ENCODE peak calls at places on chromosomes 4 and X, in seven cellular contexts. One of them, this sample, is unnamed.

GRCh38 chrX:125202486-125203378 is 116.9 kb upstream of the TEX13C start:
- DNase-seq in T follicular helper cell: no peak
- DNase-seq in activated CD4-positive, alpha-beta T cell treated with anti-CD3 and anti-CD28 coated beads, Interleukin-2, amount 10 ng/mL, durations not matched to agents 7 days and 5 days: no peak
- DNase-seq in H9: peak
- DNase-seq in stimulated activated CD8-positive, alpha-beta memory T cell treated with anti-CD3 and anti-CD28 coated beads, Interleukin-7, amount 100 ng/mL, for 1 hour: no peak
- DNase-seq in stimulated activated CD4-positive, alpha-beta T cell treated with anti-CD3 and anti-CD28 coated beads, Interleukin-15, amount 100 ng/mL, for 24 hours: peak
- DNase-seq in body of pancreas: no peak
- DNase-seq in this sample: no peak

GRCh38 chrX:9341305-9342201 is 123.3 kb upstream of the TBL1X start:
- DNase-seq in T follicular helper cell: peak
- DNase-seq in activated CD4-positive, alpha-beta T cell treated with anti-CD3 and anti-CD28 coated beads, Interleukin-2, amount 10 ng/mL, durations not matched to agents 7 days and 5 days: peak
- DNase-seq in H9: peak
- DNase-seq in stimulated activated CD8-positive, alpha-beta memory T cell treated with anti-CD3 and anti-CD28 coated beads, Interleukin-7, amount 100 ng/mL, for 1 hour: no peak
- DNase-seq in stimulated activated CD4-positive, alpha-beta T cell treated with anti-CD3 and anti-CD28 coated beads, Interleukin-15, amount 100 ng/mL, for 24 hours: peak
- DNase-seq in body of pancreas: peak
- DNase-seq in this sample: peak

GRCh38 chr4:126268106-126268505 is 953.4 kb downstream of the FAT4 start:
- DNase-seq in T follicular helper cell: no peak
- DNase-seq in activated CD4-positive, alpha-beta T cell treated with anti-CD3 and anti-CD28 coated beads, Interleukin-2, amount 10 ng/mL, durations not matched to agents 7 days and 5 days: no peak
- DNase-seq in H9: no peak
- DNase-seq in stimulated activated CD8-positive, alpha-beta memory T cell treated with anti-CD3 and anti-CD28 coated beads, Interleukin-7, amount 100 ng/mL, for 1 hour: no peak
- DNase-seq in stimulated activated CD4-positive, alpha-beta T cell treated with anti-CD3 and anti-CD28 coated beads, Interleukin-15, amount 100 ng/mL, for 24 hours: no peak
- DNase-seq in body of pancreas: no peak
- DNase-seq in this sample: no peak

GRCh38 chr4:105630670-105631655 is 77.5 kb downstream of the INTS12 start:
- DNase-seq in T follicular helper cell: no peak
- DNase-seq in activated CD4-positive, alpha-beta T cell treated with anti-CD3 and anti-CD28 coated beads, Interleukin-2, amount 10 ng/mL, durations not matched to agents 7 days and 5 days: no peak
- DNase-seq in H9: no peak
- DNase-seq in stimulated activated CD8-positive, alpha-beta memory T cell treated with anti-CD3 and anti-CD28 coated beads, Interleukin-7, amount 100 ng/mL, for 1 hour: no peak
- DNase-seq in stimulated activated CD4-positive, alpha-beta T cell treated with anti-CD3 and anti-CD28 coated beads, Interleukin-15, amount 100 ng/mL, for 24 hours: no peak
- DNase-seq in body of pancreas: no peak
- DNase-seq in this sample: no peak

GRCh38 chrX:113868716-113869115 is 715.2 kb upstream of the HTR2C start:
- DNase-seq in T follicular helper cell: no peak
- DNase-seq in activated CD4-positive, alpha-beta T cell treated with anti-CD3 and anti-CD28 coated beads, Interleukin-2, amount 10 ng/mL, durations not matched to agents 7 days and 5 days: no peak
- DNase-seq in H9: no peak
- DNase-seq in stimulated activated CD8-positive, alpha-beta memory T cell treated with anti-CD3 and anti-CD28 coated beads, Interleukin-7, amount 100 ng/mL, for 1 hour: no peak
- DNase-seq in stimulated activated CD4-positive, alpha-beta T cell treated with anti-CD3 and anti-CD28 coated beads, Interleukin-15, amount 100 ng/mL, for 24 hours: no peak
- DNase-seq in body of pancreas: no peak
- DNase-seq in this sample: no peak

GRCh38 chrX:13463608-13464007 is 105.8 kb upstream of the EGFL6 start:
- DNase-seq in T follicular helper cell: no peak
- DNase-seq in activated CD4-positive, alpha-beta T cell treated with anti-CD3 and anti-CD28 coated beads, Interleukin-2, amount 10 ng/mL, durations not matched to agents 7 days and 5 days: no peak
- DNase-seq in H9: no peak
- DNase-seq in stimulated activated CD8-positive, alpha-beta memory T cell treated with anti-CD3 and anti-CD28 coated beads, Interleukin-7, amount 100 ng/mL, for 1 hour: no peak
- DNase-seq in stimulated activated CD4-positive, alpha-beta T cell treated with anti-CD3 and anti-CD28 coated beads, Interleukin-15, amount 100 ng/mL, for 24 hours: no peak
- DNase-seq in body of pancreas: no peak
- DNase-seq in this sample: no peak

GRCh38 chr4:1516261-1516660 is 110.0 kb upstream of the NKX1-1 start:
- DNase-seq in T follicular helper cell: no peak
- DNase-seq in activated CD4-positive, alpha-beta T cell treated with anti-CD3 and anti-CD28 coated beads, Interleukin-2, amount 10 ng/mL, durations not matched to agents 7 days and 5 days: no peak
- DNase-seq in H9: no peak
- DNase-seq in stimulated activated CD8-positive, alpha-beta memory T cell treated with anti-CD3 and anti-CD28 coated beads, Interleukin-7, amount 100 ng/mL, for 1 hour: no peak
- DNase-seq in stimulated activated CD4-positive, alpha-beta T cell treated with anti-CD3 and anti-CD28 coated beads, Interleukin-15, amount 100 ng/mL, for 24 hours: no peak
- DNase-seq in body of pancreas: no peak
- DNase-seq in this sample: no peak

GRCh38 chr4:15043226-15043625 is 40.9 kb downstream of the CPEB2 start:
- DNase-seq in T follicular helper cell: no peak
- DNase-seq in activated CD4-positive, alpha-beta T cell treated with anti-CD3 and anti-CD28 coated beads, Interleukin-2, amount 10 ng/mL, durations not matched to agents 7 days and 5 days: no peak
- DNase-seq in H9: no peak
- DNase-seq in stimulated activated CD8-positive, alpha-beta memory T cell treated with anti-CD3 and anti-CD28 coated beads, Interleukin-7, amount 100 ng/mL, for 1 hour: no peak
- DNase-seq in stimulated activated CD4-positive, alpha-beta T cell treated with anti-CD3 and anti-CD28 coated beads, Interleukin-15, amount 100 ng/mL, for 24 hours: no peak
- DNase-seq in body of pancreas: no peak
- DNase-seq in this sample: no peak

GRCh38 chr4:14841801-14842748 is 160.2 kb upstream of the CPEB2 start:
- DNase-seq in T follicular helper cell: no peak
- DNase-seq in activated CD4-positive, alpha-beta T cell treated with anti-CD3 and anti-CD28 coated beads, Interleukin-2, amount 10 ng/mL, durations not matched to agents 7 days and 5 days: no peak
- DNase-seq in H9: no peak
- DNase-seq in stimulated activated CD8-positive, alpha-beta memory T cell treated with anti-CD3 and anti-CD28 coated beads, Interleukin-7, amount 100 ng/mL, for 1 hour: no peak
- DNase-seq in stimulated activated CD4-positive, alpha-beta T cell treated with anti-CD3 and anti-CD28 coated beads, Interleukin-15, amount 100 ng/mL, for 24 hours: no peak
- DNase-seq in body of pancreas: no peak
- DNase-seq in this sample: no peak

GRCh38 chrX:9928083-9928482 is 39.1 kb upstream of the CLDN34 start:
- DNase-seq in T follicular helper cell: no peak
- DNase-seq in activated CD4-positive, alpha-beta T cell treated with anti-CD3 and anti-CD28 coated beads, Interleukin-2, amount 10 ng/mL, durations not matched to agents 7 days and 5 days: no peak
- DNase-seq in H9: peak
- DNase-seq in stimulated activated CD8-positive, alpha-beta memory T cell treated with anti-CD3 and anti-CD28 coated beads, Interleukin-7, amount 100 ng/mL, for 1 hour: no peak
- DNase-seq in stimulated activated CD4-positive, alpha-beta T cell treated with anti-CD3 and anti-CD28 coated beads, Interleukin-15, amount 100 ng/mL, for 24 hours: no peak
- DNase-seq in body of pancreas: no peak
- DNase-seq in this sample: no peak

GRCh38 chrX:41452972-41453371 is 5.8 kb downstream of the NYX start:
- DNase-seq in T follicular helper cell: no peak
- DNase-seq in activated CD4-positive, alpha-beta T cell treated with anti-CD3 and anti-CD28 coated beads, Interleukin-2, amount 10 ng/mL, durations not matched to agents 7 days and 5 days: no peak
- DNase-seq in H9: no peak
- DNase-seq in stimulated activated CD8-positive, alpha-beta memory T cell treated with anti-CD3 and anti-CD28 coated beads, Interleukin-7, amount 100 ng/mL, for 1 hour: no peak
- DNase-seq in stimulated activated CD4-positive, alpha-beta T cell treated with anti-CD3 and anti-CD28 coated beads, Interleukin-15, amount 100 ng/mL, for 24 hours: no peak
- DNase-seq in body of pancreas: no peak
- DNase-seq in this sample: no peak

GRCh38 chr4:38583102-38583501 is 80.9 kb upstream of the KLF3 start:
- DNase-seq in T follicular helper cell: no peak
- DNase-seq in activated CD4-positive, alpha-beta T cell treated with anti-CD3 and anti-CD28 coated beads, Interleukin-2, amount 10 ng/mL, durations not matched to agents 7 days and 5 days: no peak
- DNase-seq in H9: no peak
- DNase-seq in stimulated activated CD8-positive, alpha-beta memory T cell treated with anti-CD3 and anti-CD28 coated beads, Interleukin-7, amount 100 ng/mL, for 1 hour: no peak
- DNase-seq in stimulated activated CD4-positive, alpha-beta T cell treated with anti-CD3 and anti-CD28 coated beads, Interleukin-15, amount 100 ng/mL, for 24 hours: peak
- DNase-seq in body of pancreas: no peak
- DNase-seq in this sample: no peak

GRCh38 chr4:98969813-98970212 is 25.7 kb upstream of the METAP1 start:
- DNase-seq in T follicular helper cell: no peak
- DNase-seq in activated CD4-positive, alpha-beta T cell treated with anti-CD3 and anti-CD28 coated beads, Interleukin-2, amount 10 ng/mL, durations not matched to agents 7 days and 5 days: no peak
- DNase-seq in H9: no peak
- DNase-seq in stimulated activated CD8-positive, alpha-beta memory T cell treated with anti-CD3 and anti-CD28 coated beads, Interleukin-7, amount 100 ng/mL, for 1 hour: no peak
- DNase-seq in stimulated activated CD4-positive, alpha-beta T cell treated with anti-CD3 and anti-CD28 coated beads, Interleukin-15, amount 100 ng/mL, for 24 hours: no peak
- DNase-seq in body of pancreas: no peak
- DNase-seq in this sample: no peak

GRCh38 chr4:92198711-92199110 is 105.1 kb upstream of the GRID2 start:
- DNase-seq in T follicular helper cell: no peak
- DNase-seq in activated CD4-positive, alpha-beta T cell treated with anti-CD3 and anti-CD28 coated beads, Interleukin-2, amount 10 ng/mL, durations not matched to agents 7 days and 5 days: no peak
- DNase-seq in H9: no peak
- DNase-seq in stimulated activated CD8-positive, alpha-beta memory T cell treated with anti-CD3 and anti-CD28 coated beads, Interleukin-7, amount 100 ng/mL, for 1 hour: no peak
- DNase-seq in stimulated activated CD4-positive, alpha-beta T cell treated with anti-CD3 and anti-CD28 coated beads, Interleukin-15, amount 100 ng/mL, for 24 hours: no peak
- DNase-seq in body of pancreas: no peak
- DNase-seq in this sample: no peak

GRCh38 chr4:6324461-6324998 is 54.9 kb downstream of the WFS1 start:
- DNase-seq in T follicular helper cell: no peak
- DNase-seq in activated CD4-positive, alpha-beta T cell treated with anti-CD3 and anti-CD28 coated beads, Interleukin-2, amount 10 ng/mL, durations not matched to agents 7 days and 5 days: no peak
- DNase-seq in H9: no peak
- DNase-seq in stimulated activated CD8-positive, alpha-beta memory T cell treated with anti-CD3 and anti-CD28 coated beads, Interleukin-7, amount 100 ng/mL, for 1 hour: no peak
- DNase-seq in stimulated activated CD4-positive, alpha-beta T cell treated with anti-CD3 and anti-CD28 coated beads, Interleukin-15, amount 100 ng/mL, for 24 hours: no peak
- DNase-seq in body of pancreas: no peak
- DNase-seq in this sample: no peak

GRCh38 chr4:184801781-184802180 is 24.0 kb downstream of the ACSL1 start:
- DNase-seq in T follicular helper cell: no peak
- DNase-seq in activated CD4-positive, alpha-beta T cell treated with anti-CD3 and anti-CD28 coated beads, Interleukin-2, amount 10 ng/mL, durations not matched to agents 7 days and 5 days: no peak
- DNase-seq in H9: no peak
- DNase-seq in stimulated activated CD8-positive, alpha-beta memory T cell treated with anti-CD3 and anti-CD28 coated beads, Interleukin-7, amount 100 ng/mL, for 1 hour: no peak
- DNase-seq in stimulated activated CD4-positive, alpha-beta T cell treated with anti-CD3 and anti-CD28 coated beads, Interleukin-15, amount 100 ng/mL, for 24 hours: no peak
- DNase-seq in body of pancreas: no peak
- DNase-seq in this sample: no peak

GRCh38 chr4:118289794-118290193 is 63.0 kb downstream of the PRSS12 start:
- DNase-seq in T follicular helper cell: no peak
- DNase-seq in activated CD4-positive, alpha-beta T cell treated with anti-CD3 and anti-CD28 coated beads, Interleukin-2, amount 10 ng/mL, durations not matched to agents 7 days and 5 days: no peak
- DNase-seq in H9: no peak
- DNase-seq in stimulated activated CD8-positive, alpha-beta memory T cell treated with anti-CD3 and anti-CD28 coated beads, Interleukin-7, amount 100 ng/mL, for 1 hour: no peak
- DNase-seq in stimulated activated CD4-positive, alpha-beta T cell treated with anti-CD3 and anti-CD28 coated beads, Interleukin-15, amount 100 ng/mL, for 24 hours: no peak
- DNase-seq in body of pancreas: no peak
- DNase-seq in this sample: no peak

GRCh38 chrX:3262906-3263305 is 83.5 kb downstream of the MXRA5 start:
- DNase-seq in T follicular helper cell: no peak
- DNase-seq in activated CD4-positive, alpha-beta T cell treated with anti-CD3 and anti-CD28 coated beads, Interleukin-2, amount 10 ng/mL, durations not matched to agents 7 days and 5 days: no peak
- DNase-seq in H9: no peak
- DNase-seq in stimulated activated CD8-positive, alpha-beta memory T cell treated with anti-CD3 and anti-CD28 coated beads, Interleukin-7, amount 100 ng/mL, for 1 hour: no peak
- DNase-seq in stimulated activated CD4-positive, alpha-beta T cell treated with anti-CD3 and anti-CD28 coated beads, Interleukin-15, amount 100 ng/mL, for 24 hours: no peak
- DNase-seq in body of pancreas: no peak
- DNase-seq in this sample: no peak

GRCh38 chr4:32864713-32865351 is 2144.7 kb downstream of the PCDH7 start:
- DNase-seq in T follicular helper cell: no peak
- DNase-seq in activated CD4-positive, alpha-beta T cell treated with anti-CD3 and anti-CD28 coated beads, Interleukin-2, amount 10 ng/mL, durations not matched to agents 7 days and 5 days: no peak
- DNase-seq in H9: no peak
- DNase-seq in stimulated activated CD8-positive, alpha-beta memory T cell treated with anti-CD3 and anti-CD28 coated beads, Interleukin-7, amount 100 ng/mL, for 1 hour: no peak
- DNase-seq in stimulated activated CD4-positive, alpha-beta T cell treated with anti-CD3 and anti-CD28 coated beads, Interleukin-15, amount 100 ng/mL, for 24 hours: no peak
- DNase-seq in body of pancreas: no peak
- DNase-seq in this sample: no peak

GRCh38 chr4:106095408-106095807 is 200.1 kb downstream of the NPNT start:
- DNase-seq in T follicular helper cell: no peak
- DNase-seq in activated CD4-positive, alpha-beta T cell treated with anti-CD3 and anti-CD28 coated beads, Interleukin-2, amount 10 ng/mL, durations not matched to agents 7 days and 5 days: no peak
- DNase-seq in H9: no peak
- DNase-seq in stimulated activated CD8-positive, alpha-beta memory T cell treated with anti-CD3 and anti-CD28 coated beads, Interleukin-7, amount 100 ng/mL, for 1 hour: no peak
- DNase-seq in stimulated activated CD4-positive, alpha-beta T cell treated with anti-CD3 and anti-CD28 coated beads, Interleukin-15, amount 100 ng/mL, for 24 hours: no peak
- DNase-seq in body of pancreas: no peak
- DNase-seq in this sample: no peak

GRCh38 chrX:23616361-23616760 is 50.9 kb upstream of the PRDX4 start:
- DNase-seq in T follicular helper cell: no peak
- DNase-seq in activated CD4-positive, alpha-beta T cell treated with anti-CD3 and anti-CD28 coated beads, Interleukin-2, amount 10 ng/mL, durations not matched to agents 7 days and 5 days: no peak
- DNase-seq in H9: no peak
- DNase-seq in stimulated activated CD8-positive, alpha-beta memory T cell treated with anti-CD3 and anti-CD28 coated beads, Interleukin-7, amount 100 ng/mL, for 1 hour: no peak
- DNase-seq in stimulated activated CD4-positive, alpha-beta T cell treated with anti-CD3 and anti-CD28 coated beads, Interleukin-15, amount 100 ng/mL, for 24 hours: no peak
- DNase-seq in body of pancreas: no peak
- DNase-seq in this sample: no peak